ENCODE peak calls at places on chromosomes 12 and 14, in ten cellular contexts. K is HS-5; O is NCI-H460; F is activated naive CD4-positive, alpha-beta T cell treated with anti-CD3 and anti-CD28 coated beads for 36 hours; M is stimulated activated CD4-positive, alpha-beta T cell treated with anti-CD3 and anti-CD28 coated beads, Interleukin-12 subunit alpha, Interleukin-12 subunit beta, amount 100 ng/mL, for 24 hours; A is tibial artery; C is substantia nigra; T is pancreas; Q is Jurkat, Clone E6-1; D is cardiac fibroblast. B is an unnamed sample.

GRCh38 chr12:69252033-69252432 is 12.7 kb downstream of the CPSF6 start:
- DNase-seq in M (no peak), O (no peak), A (no peak), C (no peak), D (peak), Q (no peak), F (no peak), T (no peak), K (no peak), B (no peak)

GRCh38 chr14:77648520-77649200 is 32.2 kb upstream of the SPTLC2 start:
- DNase-seq in D (no peak), T (no peak), M (no peak), Q (no peak), C (no peak), O (no peak), A (no peak), F (no peak), K (no peak), B (no peak)

GRCh38 chr14:89466460-89466859 is 49.4 kb upstream of the FOXN3 start:
- DNase-seq in M (no peak), F (peak), C (no peak), Q (peak), A (no peak), O (no peak), K (no peak), D (no peak), T (no peak), B (peak)

GRCh38 chr14:73722581-73722980 is 8.4 kb upstream of the PNMA1 start:
- DNase-seq in Q (no peak), K (no peak), D (no peak), M (no peak), F (no peak), T (no peak), C (no peak), O (no peak), A (no peak), B (no peak)

GRCh38 chr14:54567634-54568561 is 970 bp downstream of the SAMD4A start:
- DNase-seq in A (peak), D (peak), O (no peak), Q (no peak), K (no peak), M (peak), C (peak), F (peak), T (peak), B (no peak)

GRCh38 chr12:132317233-132317938 is 12.0 kb downstream of the GALNT9 start:
- DNase-seq in M (no peak), C (no peak), Q (no peak), A (no peak), K (no peak), D (no peak), F (no peak), O (no peak), T (no peak), B (no peak)

GRCh38 chr12:95473440-95473946 is 459 bp upstream of the METAP2 start:
- DNase-seq in O (peak), F (peak), M (peak), D (peak), K (peak), Q (peak), A (peak), C (peak), T (peak), B (no peak)

GRCh38 chr14:65303185-65303901 is 109.2 kb upstream of the FUT8 start:
- DNase-seq in O (no peak), C (no peak), A (no peak), Q (no peak), K (no peak), F (peak), D (peak), M (peak), T (no peak), B (no peak)

GRCh38 chr14:76911473-76911872 is 85.3 kb downstream of the LRRC74A start:
- DNase-seq in M (no peak), D (no peak), K (no peak), C (no peak), A (no peak), O (no peak), F (no peak), Q (no peak), T (no peak), B (no peak)

GRCh38 chr12:53560912-53561589 is 53.8 kb upstream of the NPFF start:
- DNase-seq in D (peak), A (no peak), Q (no peak), O (peak), T (no peak), C (no peak), K (no peak), M (no peak), F (no peak), B (no peak)

GRCh38 chr12:108633534-108634224 is at the start of gene SELPLG:
- DNase-seq in D (no peak), O (no peak), Q (peak), C (peak), T (no peak), M (peak), K (no peak), F (peak), A (peak), B (peak)

B was measured in stimulated activated CD8-positive, alpha-beta memory T cell treated with anti-CD3 and anti-CD28 coated beads, Interleukin-7, amount 100 ng/mL, for 48 hours.